ENCODE peak calls at places on chromosomes 12 and 14, in seven cellular contexts. N is H9, O is IMR-90, E is mesendoderm, V is neuronal stem cell, B is H1, P is mesenchymal stem cell. H is an unnamed sample.

GRCh38 chr14:81831128-81831815 is 297.6 kb upstream of the SEL1L start:
- DNase-seq in P (no peak), N (no peak), O (no peak), E (peak; percentile 59), V (no peak), B (no peak), H (no peak)

GRCh38 chr12:113831016-113831415 is 135.1 kb downstream of the RBM19 start:
- DNase-seq in O (peak; percentile 50), E (no peak), V (no peak), N (no peak), P (no peak), B (no peak), H (no peak)

GRCh38 chr14:104184506-104184905 is 46.1 kb downstream of the KIF26A start:
- DNase-seq in O (no peak), P (no peak), V (no peak), N (peak; percentile 50), B (no peak), E (peak; percentile 30), H (no peak)

GRCh38 chr12:1529862-1530591 is 64.4 kb downstream of the FBXL14 start:
- DNase-seq in O (no peak), V (no peak), E (no peak), B (no peak), N (peak; percentile 51), P (peak; percentile 20), H (no peak)

GRCh38 chr12:78284417-78284816 is 453.7 kb downstream of the NAV3 start:
- DNase-seq in O (peak; percentile 26), N (no peak), E (no peak), V (no peak), P (peak; percentile 13), B (no peak), H (no peak)

GRCh38 chr14:94332587-94332986 is 9.5 kb upstream of the SERPINA6 start:
- DNase-seq in O (no peak), B (no peak), N (no peak), V (no peak), E (no peak), P (no peak), H (no peak)

GRCh38 chr14:29637406-29637805 is 290.2 kb downstream of the PRKD1 start:
- DNase-seq in V (no peak), N (no peak), P (peak; percentile 54), E (no peak), O (peak; percentile 64), B (no peak), H (no peak)

GRCh38 chr14:104652386-104652785 is 37.0 kb upstream of the INF2 start:
- DNase-seq in O (no peak), B (no peak), V (no peak), P (no peak), N (no peak), E (no peak), H (peak; percentile 36)

GRCh38 chr12:109833307-109834189 is at the start of gene TRPV4:
- DNase-seq in N (peak; percentile 68), P (peak; percentile 27), B (peak; percentile 77), E (peak; percentile 61), O (peak; percentile 23), V (peak; percentile 40), H (peak; percentile 54)

GRCh38 chr14:74875941-74876913 is at the start of gene PROX2:
- DNase-seq in V (no peak), E (no peak), O (no peak), B (no peak), N (no peak), P (no peak), H (no peak)
- H3K18ac ChIP-seq in V (peak within 1 kb of the TSS; percentile 68), E (no peak within 1 kb of the TSS), O (no peak within 1 kb of the TSS), B (no peak within 1 kb of the TSS), N (no peak within 1 kb of the TSS), P (no peak within 1 kb of the TSS), H (no peak within 1 kb of the TSS)

GRCh38 chr14:20008156-20008555 is 6.2 kb downstream of the OR4Q2 start:
- DNase-seq in E (no peak), V (no peak), N (no peak), O (no peak), B (no peak), P (no peak), H (no peak)
- H3K23ac ChIP-seq in E (no peak overlapping the region), V (no peak overlapping the region), N (no peak overlapping the region), O (no peak overlapping the region), B (no peak overlapping the region), P (no peak overlapping the region), H (no peak overlapping the region)

GRCh38 chr12:53496752-53497032 is 2.6 kb downstream of the MAP3K12 start:
- DNase-seq in B (no peak), E (no peak), N (no peak), O (no peak), V (no peak), P (no peak), H (no peak)

GRCh38 chr12:53498235-53498630 is 1.0 kb downstream of the MAP3K12 start:
- DNase-seq in V (no peak), P (no peak), O (no peak), N (no peak), E (no peak), B (no peak), H (no peak)

GRCh38 chr12:53493610-53494391 is 5.5 kb downstream of the MAP3K12 start:
- DNase-seq in O (no peak), B (no peak), E (peak; percentile 66), P (no peak), V (no peak), N (no peak), H (peak; percentile 35)

GRCh38 chr12:53497461-53497860 is 1.8 kb downstream of the MAP3K12 start:
- DNase-seq in P (no peak), O (no peak), N (no peak), V (no peak), B (no peak), E (no peak), H (no peak)

DNA sequence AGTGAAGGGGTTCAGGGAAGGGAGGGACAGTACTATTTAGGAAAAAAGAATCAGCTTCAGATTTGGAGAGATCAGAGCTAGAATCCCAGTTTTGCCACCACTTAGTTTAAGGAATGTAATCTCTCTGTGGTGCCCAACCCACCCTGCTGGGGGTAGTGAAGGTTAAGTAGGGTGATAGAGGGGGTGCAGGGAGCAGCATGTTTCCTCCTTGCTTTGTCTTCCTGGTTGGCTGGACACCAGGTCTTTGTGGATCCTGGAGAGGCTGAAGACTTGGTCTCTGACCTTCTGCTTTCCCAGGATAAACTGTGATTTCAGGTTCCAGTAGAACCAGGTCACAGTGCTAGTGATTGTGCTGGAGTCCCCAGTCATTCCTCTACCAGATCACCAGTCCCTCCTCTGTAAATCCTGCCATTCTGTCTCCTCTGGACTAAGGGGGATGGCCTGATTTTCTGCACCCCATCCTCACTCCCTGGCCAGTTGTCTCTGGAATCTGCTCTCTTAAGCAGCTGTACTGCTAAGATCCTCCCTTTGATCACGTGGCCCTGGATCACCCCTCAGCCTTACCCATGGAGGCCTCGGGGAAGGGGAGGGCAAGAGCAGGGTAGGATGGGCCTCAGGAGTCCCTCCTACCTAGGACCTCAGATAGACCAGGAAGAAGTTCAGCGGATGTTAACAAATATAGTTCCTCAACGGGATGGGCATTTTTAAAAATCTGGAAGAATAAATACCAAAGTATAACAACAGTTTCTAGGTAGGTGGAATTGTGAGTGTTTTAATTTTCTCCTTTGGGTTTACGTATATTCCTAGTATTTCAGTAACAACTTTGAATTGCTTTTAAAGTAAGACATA is 3.1 kb downstream of the MAP3K12 start:
- DNase-seq in O (peak; percentile 85), B (no peak), E (peak; percentile 89), N (peak; percentile 90), P (peak; percentile 90), V (peak; percentile 49), H (no peak)
- H3K4me1 ChIP-seq in O (peaks cover 24% of the 10 kb centered on the region), B (peaks cover 51% of the 10 kb centered on the region), E (peaks cover 21% of the 10 kb centered on the region), N (peaks cover 6% of the 10 kb centered on the region), P (peaks cover 32% of the 10 kb centered on the region), V (peaks cover 49% of the 10 kb centered on the region), H (peaks cover 22% of the 10 kb centered on the region)

GRCh38 chr12:101696477-101697196 is 803 bp upstream of the CHPT1 start:
- DNase-seq in O (no peak), N (no peak), B (no peak), P (no peak), E (no peak), V (no peak), H (peak; percentile 40)

GRCh38 chr12:101697197-101697929 is at the start of gene CHPT1:
- DNase-seq in N (peak; percentile 89), E (peak; percentile 74), O (peak; percentile 38), B (peak; percentile 82), P (peak; percentile 57), V (peak; percentile 63), H (peak; percentile 73)

GRCh38 chr12:101694297-101694848 is 3.1 kb upstream of the CHPT1 start:
- DNase-seq in P (no peak), V (no peak), O (peak; percentile 10), E (no peak), B (no peak), N (no peak), H (peak; percentile 23)

GRCh38 chr12:101697930-101698781 is 716 bp downstream of the CHPT1 start:
- DNase-seq in P (peak; percentile 48), O (peak; percentile 7), N (peak; percentile 40), V (peak; percentile 42), B (no peak), E (peak; percentile 32), H (peak; percentile 54)

DNA sequence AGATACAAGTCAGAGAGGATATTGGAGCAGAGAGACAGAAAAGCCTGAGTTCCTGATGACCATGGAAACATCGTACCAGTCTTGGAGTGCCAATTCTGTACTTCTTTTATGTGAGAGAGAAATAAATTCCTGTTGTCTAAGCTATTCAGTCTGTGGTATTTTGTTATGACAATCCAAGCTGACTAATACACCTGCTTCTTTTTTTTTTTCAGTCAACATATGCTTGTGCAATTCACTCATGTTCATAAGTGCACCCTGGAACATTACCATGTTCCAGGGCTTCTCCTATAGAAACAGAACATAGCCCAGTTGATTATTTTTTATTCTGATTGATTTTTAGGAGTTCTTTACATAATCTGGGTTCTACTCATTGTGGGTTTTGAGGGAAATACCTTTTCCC is 1.7 kb upstream of the CHPT1 start:
- DNase-seq in O (peak; percentile 59), V (no peak), E (no peak), N (no peak), P (peak; percentile 26), B (no peak), H (peak; percentile 48)
- H3K18ac ChIP-seq in O (no peak overlapping the region), V (no peak overlapping the region), E (no peak overlapping the region), N (no peak overlapping the region), P (no peak overlapping the region), B (no peak overlapping the region), H (no peak overlapping the region)

GRCh38 chr12:94849411-94849976 is 154.0 kb downstream of the NDUFA12 start:
- DNase-seq in N (peak; percentile 64), B (no peak), O (no peak), V (no peak), P (no peak), E (peak; percentile 37), H (no peak)
- H3K23ac ChIP-seq in N (no peak overlapping the region), B (no peak overlapping the region), O (no peak overlapping the region), V (no peak overlapping the region), P (no peak overlapping the region), E (no peak overlapping the region), H (peak overlapping the region; percentile 42)

H was measured in trophoblast cell.